ENCODE peak calls at places on chromosomes 3 and 15, in five cellular contexts. N, U, W, G and O are unnamed samples.

GRCh38 chr3:7285502-7285901 is 424.6 kb downstream of the GRM7 start:
- DNase-seq in N (no peak), G (no peak), U (peak), W (no peak), O (no peak)

GRCh38 chr3:127580327-127581060 is 10.0 kb downstream of the TPRA1 start:
- DNase-seq in W (no peak), G (no peak), N (no peak), U (no peak), O (no peak)

GRCh38 chr3:71415708-71416108 is 167.8 kb downstream of the FOXP1 start:
- DNase-seq in N (no peak), U (no peak), G (no peak), W (no peak), O (no peak)

GRCh38 chr15:53266176-53266575 is 476.0 kb upstream of the ONECUT1 start:
- DNase-seq in G (no peak), N (no peak), U (no peak), W (no peak), O (no peak)

GRCh38 chr3:64853456-64853855 is 165.7 kb upstream of the ADAMTS9 start:
- DNase-seq in G (no peak), N (no peak), U (no peak), W (no peak), O (no peak)

GRCh38 chr15:57752426-57752825 is 45.9 kb downstream of the POLR2M start:
- DNase-seq in N (peak), G (no peak), U (peak), W (peak), O (no peak)

GRCh38 chr15:80906159-80906775 is 83.4 kb downstream of the MESD start:
- DNase-seq in N (no peak), G (no peak), U (no peak), W (no peak), O (no peak)

GRCh38 chr3:133821767-133822638 is 16.4 kb downstream of the SRPRB start:
- DNase-seq in W (peak), U (peak), N (peak), G (no peak), O (no peak)

DNA sequence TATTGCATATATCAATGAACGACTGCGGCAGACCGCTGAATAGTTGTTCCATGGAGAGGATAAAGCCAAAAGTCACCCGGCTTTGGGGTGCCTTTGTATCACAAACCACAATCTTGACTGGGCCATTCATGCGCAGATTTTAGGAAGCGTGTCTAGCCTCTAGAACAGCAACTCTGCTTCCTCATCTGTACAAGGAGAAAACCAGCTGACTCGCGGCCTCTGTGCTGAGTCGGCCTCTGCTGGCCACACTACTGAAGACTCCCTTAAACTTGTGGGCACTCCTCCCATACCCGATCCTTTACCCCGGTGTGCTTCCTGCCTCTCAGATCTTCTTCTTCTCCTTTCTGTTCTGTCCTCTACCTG is 872 bp downstream of the DLEC1 start:
- DNase-seq in W (no peak), G (no peak), U (peak), N (peak), O (no peak)
- TF ChIP-seq CTCF in W (no peak), G (peak), U (peak), N (peak), O (peak)

GRCh38 chr3:15647629-15648167 is 46.2 kb downstream of the BTD start:
- DNase-seq in N (no peak), G (peak), W (no peak), U (peak), O (peak)
- H3K4me3 ChIP-seq in N (no peak), G (no peak), W (no peak), U (no peak), O (no peak)

GRCh38 chr3:46095307-46095706 is 68.0 kb upstream of the XCR1 start:
- DNase-seq in N (no peak), W (no peak), G (peak), U (no peak), O (peak)
- TF ChIP-seq CTCF in N (no peak), W (no peak), G (no peak), U (no peak), O (no peak)

DNA sequence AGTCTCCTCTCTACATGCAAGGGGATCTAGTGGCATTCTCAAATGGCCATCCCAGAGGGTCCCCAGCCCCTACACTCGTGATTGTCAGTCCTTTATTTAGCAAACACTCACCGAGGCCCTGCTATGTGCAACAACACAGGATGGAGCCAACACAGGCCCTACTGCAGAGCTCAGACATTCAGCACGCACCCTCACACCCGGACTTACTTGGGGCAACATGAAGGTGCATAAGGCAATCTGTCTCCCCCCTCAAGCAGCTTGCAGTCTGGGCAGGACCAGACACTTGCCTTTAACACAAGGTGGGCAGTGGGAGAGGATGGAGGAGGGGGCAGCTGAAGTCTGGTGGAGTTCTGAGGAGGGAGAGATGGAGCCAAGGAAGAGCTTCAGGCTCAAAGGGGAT is 258.4 kb downstream of the XXYLT1 start:
- DNase-seq in W (no peak), N (no peak), G (no peak), U (no peak), O (no peak)
- H3K4me3 ChIP-seq in W (no peak), N (no peak), G (no peak), U (no peak), O (no peak)

DNA sequence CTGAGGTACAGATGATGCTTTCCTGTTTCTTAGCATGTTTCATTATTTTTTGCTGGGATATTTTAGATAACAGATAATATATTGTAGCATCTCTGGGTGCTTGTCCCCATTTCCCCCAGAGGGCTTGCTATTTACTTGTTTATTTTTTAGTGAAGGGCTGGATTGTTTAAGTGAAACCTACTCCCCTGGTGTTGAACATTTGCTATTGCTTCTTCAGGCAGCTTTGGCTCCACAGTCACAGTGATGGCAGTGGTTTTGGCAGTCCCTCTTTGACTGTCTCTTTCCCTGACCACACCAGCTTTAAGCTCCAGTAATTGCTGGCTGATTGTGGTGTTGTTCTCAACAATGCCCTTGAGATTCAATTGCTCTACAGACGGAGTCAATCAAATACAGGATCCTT is 128.9 kb downstream of the KLF13 start:
- DNase-seq in W (no peak), N (no peak), G (no peak), U (no peak), O (no peak)
- TF ChIP-seq CTCF in W (no peak), N (no peak), G (peak), U (peak), O (peak)

DNA sequence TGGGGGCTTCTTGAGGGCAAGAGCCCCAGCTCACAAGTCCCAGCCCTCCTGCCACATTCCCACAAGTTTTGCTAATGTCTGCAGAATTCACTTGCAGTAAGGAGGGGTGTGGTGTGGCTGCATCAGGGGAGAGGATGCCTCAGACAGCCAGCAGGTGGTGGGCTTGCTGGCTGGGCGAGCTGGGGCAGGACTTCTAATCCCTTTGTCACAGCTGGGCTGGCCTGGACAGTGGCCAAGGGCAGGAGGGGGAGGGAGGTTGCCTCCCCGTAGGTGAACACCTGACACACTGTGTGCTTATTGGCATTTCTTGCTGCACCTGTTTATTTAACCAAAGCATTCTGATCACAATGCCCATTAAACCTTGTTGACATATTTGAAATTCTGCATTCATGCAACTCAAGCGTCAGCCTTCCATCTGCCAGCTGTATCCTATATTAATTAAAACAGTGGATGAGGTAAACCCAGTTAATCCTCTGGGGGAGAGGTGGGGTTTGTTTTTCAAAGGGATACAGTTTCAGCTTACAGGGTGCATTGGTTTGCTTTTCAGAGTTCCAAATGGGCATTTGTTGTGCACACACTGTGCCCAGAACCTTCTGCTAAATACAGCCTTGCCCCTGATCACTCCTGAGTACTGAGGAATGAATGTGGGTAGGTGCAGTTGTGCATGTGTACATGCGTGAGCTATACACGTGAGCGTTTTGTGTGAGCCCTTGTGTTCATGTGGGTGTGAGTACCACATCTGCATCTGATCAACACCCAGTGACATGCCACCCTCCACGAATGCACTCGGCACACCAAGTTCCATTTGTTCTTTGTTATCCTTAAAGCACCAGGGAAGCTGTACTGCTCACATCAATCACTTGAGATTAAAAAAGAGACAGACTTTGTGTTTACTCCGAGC is 268.7 kb downstream of the XXYLT1 start:
- DNase-seq in W (peak), U (peak), G (peak), N (peak), O (peak)
- H3K4me3 ChIP-seq in W (no peak), U (no peak), G (no peak), N (no peak), O (no peak)

GRCh38 chr3:187982149-187982548 is 171.8 kb upstream of the LPP start:
- DNase-seq in U (no peak), N (no peak), W (no peak), G (no peak), O (no peak)
- TF ChIP-seq CTCF in U (no peak), N (no peak), W (no peak), G (no peak), O (no peak)

GRCh38 chr3:140493271-140493670 is 184.6 kb upstream of the TRIM42 start:
- DNase-seq in G (no peak), N (no peak), U (no peak), W (no peak), O (no peak)

DNA sequence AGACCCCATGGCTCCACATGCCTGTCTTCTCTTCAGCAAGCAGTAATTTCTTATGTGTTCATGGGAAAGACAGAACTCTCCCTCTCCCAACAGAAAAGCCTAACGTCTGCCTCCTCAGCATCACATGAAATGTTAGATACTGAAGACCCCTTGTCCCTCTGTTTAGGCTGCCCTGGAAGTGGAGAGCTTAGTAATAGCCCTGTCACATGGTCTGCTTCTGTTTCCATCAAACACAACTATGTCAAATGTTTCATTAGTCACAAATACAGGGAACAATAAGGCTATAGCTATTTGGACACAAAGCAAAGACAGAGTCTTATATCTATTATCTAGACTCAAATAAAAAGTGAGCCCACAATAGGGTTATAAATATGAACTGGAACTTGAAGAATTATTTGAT is 190.3 kb upstream of the TRIM42 start:
- DNase-seq in N (no peak), W (no peak), G (no peak), U (no peak), O (no peak)
- H3K4me3 ChIP-seq in N (no peak), W (no peak), G (no peak), U (no peak), O (no peak)